ENCODE peak calls at places on chromosomes 7 and 10, in four cellular contexts. V, Q, R and I are unnamed samples.
A peak's percentile ranks its signal among the peaks of the same experiment; 100 is the strongest.

GRCh38 chr10:29501692-29502091 is 133.1 kb downstream of the SVIL start:
- DNase-seq in R (no peak), V (peak; percentile 78), Q (peak; percentile 22), I (no peak)

GRCh38 chr7:48087349-48087748 is 1.7 kb upstream of the UPP1 start:
- DNase-seq in R (no peak), Q (no peak), V (no peak), I (no peak)

GRCh38 chr7:116679495-116679894 is 7.5 kb downstream of the MET start:
- DNase-seq in V (no peak), R (no peak), Q (no peak), I (no peak)

GRCh38 chr10:71486465-71487114 is 89.9 kb downstream of the CDH23 start:
- DNase-seq in R (peak; percentile 93), V (peak; percentile 23), Q (peak; percentile 66), I (peak; percentile 26)

GRCh38 chr7:2006231-2006771 is 226.4 kb downstream of the MAD1L1 start:
- DNase-seq in R (no peak), Q (no peak), V (no peak), I (no peak)

GRCh38 chr10:83991986-83992753 is 147.1 kb upstream of the GHITM start:
- DNase-seq in Q (peak; percentile 60), R (peak; percentile 63), V (peak; percentile 36), I (peak; percentile 28)

GRCh38 chr10:33653584-33654367 is 319.3 kb upstream of the NRP1 start:
- DNase-seq in V (no peak), Q (no peak), R (no peak), I (no peak)

GRCh38 chr10:3497581-3497980 is 287.4 kb downstream of the KLF6 start:
- DNase-seq in V (no peak), Q (no peak), R (no peak), I (no peak)

GRCh38 chr7:73742753-73743641 is 4.4 kb upstream of the ABHD11 start:
- DNase-seq in R (peak; percentile 98), Q (no peak), V (peak; percentile 61), I (peak; percentile 85)

GRCh38 chr7:7820939-7821338 is 102.5 kb upstream of the RPA3 start:
- DNase-seq in Q (no peak), V (no peak), R (no peak), I (no peak)

GRCh38 chr10:125629758-125630376 is 53.1 kb downstream of the TEX36 start:
- DNase-seq in V (peak; percentile 72), Q (peak; percentile 38), R (no peak), I (peak; percentile 44)

GRCh38 chr7:136030867-136031318 is 53.7 kb upstream of the MTPN start:
- DNase-seq in V (no peak), Q (no peak), R (no peak), I (no peak)

GRCh38 chr7:95549818-95550529 is 46.3 kb downstream of the PDK4 start:
- DNase-seq in V (peak; percentile 75), Q (no peak), R (no peak), I (no peak)

GRCh38 chr10:30687698-30688213 is 58.2 kb upstream of the LYZL2 start:
- DNase-seq in R (peak; percentile 97), Q (peak; percentile 72), V (peak; percentile 83), I (peak; percentile 40)

GRCh38 chr7:71457881-71458590 is 326.1 kb downstream of the GALNT17 start:
- DNase-seq in R (no peak), Q (no peak), V (no peak), I (no peak)

GRCh38 chr7:75798770-75799169 is 14.8 kb downstream of the CCL24 start:
- DNase-seq in R (no peak), Q (no peak), V (no peak), I (peak; percentile 16)

GRCh38 chr10:118698421-118698820 is 56.3 kb downstream of the CACUL1 start:
- DNase-seq in R (no peak), V (peak; percentile 39), Q (peak; percentile 23), I (peak; percentile 10)

GRCh38 chr7:36289833-36290661 is 99.6 kb upstream of the ANLN start:
- DNase-seq in V (peak; percentile 94), Q (no peak), R (no peak), I (peak; percentile 99)

GRCh38 chr7:2607913-2608899 is 23.6 kb upstream of the TTYH3 start:
- DNase-seq in Q (no peak), V (no peak), R (no peak), I (no peak)

GRCh38 chr10:132117636-132118190 is 52.0 kb downstream of the JAKMIP3 start:
- DNase-seq in R (no peak), Q (no peak), V (no peak), I (no peak)

GRCh38 chr10:117454502-117454901 is 79.3 kb upstream of the PDZD8 start:
- DNase-seq in R (no peak), V (no peak), Q (no peak), I (no peak)

GRCh38 chr7:135914346-135914745 is 62.8 kb downstream of the MTPN start:
- DNase-seq in V (no peak), Q (no peak), R (no peak), I (no peak)

GRCh38 chr7:30226593-30227268 is 57.7 kb upstream of the ZNRF2 start:
- DNase-seq in V (peak; percentile 69), R (peak; percentile 66), Q (no peak), I (peak; percentile 73)

GRCh38 chr10:77001186-77001585 is 636.4 kb downstream of the KCNMA1 start:
- DNase-seq in Q (no peak), V (no peak), R (no peak), I (no peak)

GRCh38 chr10:45809829-45810228 is 37.5 kb downstream of the AGAP4 start:
- DNase-seq in R (no peak), V (peak; percentile 5), Q (no peak), I (no peak)

DNA sequence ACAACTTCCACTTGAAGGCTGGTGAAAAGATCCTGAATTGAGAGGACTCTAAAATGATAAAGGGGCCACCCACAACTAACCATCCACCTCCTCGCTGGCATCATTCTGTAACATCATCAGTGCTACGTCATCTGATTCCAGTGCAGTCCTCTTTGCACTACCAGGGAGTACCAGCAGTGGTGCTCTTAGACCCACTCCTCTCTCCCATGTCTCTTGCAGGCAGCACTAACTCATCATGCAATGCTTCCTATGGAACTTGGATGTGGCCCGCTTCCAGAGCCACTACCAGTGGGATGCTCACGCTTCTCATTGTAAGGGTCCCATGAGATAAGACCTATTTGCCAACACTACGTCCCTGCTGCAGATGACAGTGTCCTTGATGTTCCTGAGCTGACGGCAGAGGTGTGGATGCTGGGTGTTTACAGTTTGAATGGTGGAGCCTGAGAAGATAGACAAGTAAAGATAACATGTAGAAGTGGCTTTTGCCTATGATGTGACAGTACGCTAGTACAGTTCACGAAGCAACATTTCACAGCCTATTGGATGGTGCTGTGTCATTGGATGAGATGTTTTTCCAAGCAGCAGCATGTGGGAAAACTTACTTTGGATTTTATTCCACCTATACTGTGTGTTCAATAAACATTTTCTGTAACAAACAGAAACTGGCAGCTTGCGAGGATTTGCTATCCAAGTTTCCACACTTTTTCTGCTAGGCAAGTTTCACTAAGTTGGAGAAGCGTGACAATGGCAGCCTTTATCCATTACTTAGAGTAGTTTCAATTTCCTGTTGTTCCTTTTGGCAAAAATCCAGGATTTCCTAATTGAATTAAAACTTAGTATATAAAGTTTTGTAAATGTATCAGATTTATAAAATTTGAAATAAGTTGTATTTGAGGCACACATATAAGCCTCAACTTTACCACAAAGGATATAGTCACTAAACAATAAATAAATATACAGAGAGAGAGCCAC is 35.9 kb upstream of the COBL start:
- DNase-seq in R (no peak), Q (peak; percentile 22), V (no peak), I (no peak)
- TF ChIP-seq CEBPB in R (no peak), Q (no peak), V (no peak), I (no peak)

GRCh38 chr7:131365876-131366275 is 38.2 kb downstream of the MKLN1 start:
- DNase-seq in Q (no peak), V (no peak), R (no peak), I (no peak)
- TF ChIP-seq PHF8 in Q (no peak), V (no peak), R (no peak), I (no peak)

GRCh38 chr7:128066858-128067257 is 35.6 kb upstream of the LRRC4 start:
- DNase-seq in Q (no peak), R (no peak), V (no peak), I (no peak)

GRCh38 chr7:128065872-128066271 is 34.6 kb upstream of the LRRC4 start:
- DNase-seq in Q (no peak), V (no peak), R (no peak), I (no peak)

GRCh38 chr7:128060018-128060417 is 28.8 kb upstream of the LRRC4 start:
- DNase-seq in R (no peak), V (no peak), Q (no peak), I (no peak)

GRCh38 chr7:128059143-128059975 is 28.1 kb upstream of the LRRC4 start:
- DNase-seq in V (no peak), R (no peak), Q (no peak), I (no peak)

DNA sequence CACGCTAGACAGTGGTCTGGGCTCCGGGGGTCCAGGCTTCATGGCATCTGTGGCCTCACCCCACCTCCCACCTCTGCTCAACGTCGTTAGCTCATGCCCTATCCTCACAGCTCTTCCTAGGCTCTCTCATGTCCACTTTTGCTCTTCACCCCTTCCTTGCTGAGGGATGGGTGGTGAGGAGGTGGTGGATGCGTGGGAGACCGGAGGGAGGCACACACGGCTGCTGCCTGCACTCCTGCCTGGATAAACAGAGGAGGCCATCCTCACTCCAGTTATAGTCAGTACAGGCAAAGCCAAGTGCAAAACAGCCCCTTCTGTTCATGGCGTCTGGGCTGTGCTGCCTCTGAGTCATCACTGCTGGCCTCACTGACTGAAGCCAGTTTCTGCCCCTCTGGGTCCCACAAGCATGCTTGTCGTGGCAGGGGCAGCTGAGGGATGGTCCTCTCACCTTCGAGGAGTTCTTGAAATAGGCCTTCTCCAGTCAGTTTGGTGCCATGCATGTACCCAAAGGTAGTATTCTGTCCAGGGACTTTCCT is 31.9 kb upstream of the LRRC4 start:
- DNase-seq in R (no peak), Q (no peak), V (no peak), I (no peak)
- TF ChIP-seq CEBPB in R (no peak), Q (no peak), V (no peak), I (no peak)

DNA sequence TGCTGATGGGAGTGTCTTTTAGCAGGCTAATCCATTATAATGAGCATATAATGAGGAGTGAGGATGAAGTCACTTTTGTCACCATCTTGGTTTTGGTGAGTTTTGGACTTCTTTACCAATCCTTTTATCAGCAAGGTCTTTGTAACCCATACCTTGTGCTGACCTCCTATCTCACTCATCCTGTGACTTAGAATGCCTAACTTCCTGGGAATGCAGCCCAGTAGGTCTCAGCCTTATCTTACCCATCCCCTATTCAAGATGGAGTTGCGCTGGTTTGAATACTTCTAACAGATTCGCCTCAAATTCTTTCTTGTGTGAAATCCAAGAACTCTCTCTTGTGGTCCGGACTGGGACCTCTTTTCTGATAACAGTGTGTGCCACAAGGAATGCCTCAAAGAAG is 253.1 kb upstream of the CACNA2D1 start:
- DNase-seq in Q (no peak), V (no peak), R (no peak), I (no peak)
- TF ChIP-seq PHF8 in Q (no peak), V (no peak), R (no peak), I (no peak)

GRCh38 chr10:91389636-91390512 is 20.3 kb upstream of the HECTD2 start:
- DNase-seq in V (peak; percentile 64), R (no peak), Q (peak; percentile 27), I (peak; percentile 54)
- TF ChIP-seq CEBPB in V (no peak), R (no peak), Q (no peak), I (no peak)

DNA sequence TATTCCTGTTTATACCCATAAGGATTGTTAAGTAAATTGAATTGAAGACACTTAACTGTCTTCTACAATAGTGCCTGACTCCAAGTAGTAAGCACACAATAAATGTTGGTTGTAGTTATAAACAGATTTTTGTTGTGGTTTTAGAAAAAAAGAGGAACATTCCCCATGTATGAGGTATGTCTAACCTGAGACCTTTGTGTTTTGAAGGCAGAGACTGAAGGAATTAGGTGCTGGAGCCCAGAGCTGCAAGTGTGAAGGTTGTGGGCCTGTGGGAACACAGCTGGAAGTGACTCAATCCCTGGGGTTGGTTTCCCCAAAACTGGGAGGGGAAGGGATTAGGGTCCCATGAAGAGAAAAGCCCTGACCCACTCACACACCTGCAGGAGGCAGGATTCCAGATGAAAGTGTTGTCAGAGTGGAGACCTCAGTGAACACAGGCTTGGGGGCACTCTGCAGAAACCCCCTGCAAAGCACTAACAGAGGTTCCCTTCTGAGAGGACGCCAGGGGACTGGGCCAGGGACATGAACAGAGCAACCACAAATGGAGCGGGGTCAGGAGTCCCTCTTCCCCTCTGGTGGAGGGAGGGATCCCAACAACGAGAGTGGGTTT is 265.1 kb upstream of the KLF14 start:
- DNase-seq in V (no peak), Q (no peak), R (peak; percentile 40), I (peak; percentile 35)
- TF ChIP-seq PHF8 in V (no peak), Q (no peak), R (no peak), I (no peak)